ENCODE peak calls at places on chromosomes 6 and 20, in seven cellular contexts. K, A, U, J, L, E and W are unnamed samples.
A peak's percentile ranks its signal among the peaks of the same experiment; 100 is the strongest.

GRCh38 chr20:36148439-36148838 is 6.1 kb upstream of the EPB41L1 start:
- DNase-seq in E (no peak), A (no peak), K (no peak), L (no peak), J (no peak), U (no peak), W (no peak)

GRCh38 chr20:61030130-61030529 is 221.9 kb upstream of the CDH4 start:
- DNase-seq in U (no peak), K (no peak), A (no peak), L (no peak), E (no peak), J (no peak), W (no peak)

GRCh38 chr6:138397128-138397814 is 6.8 kb upstream of the HEBP2 start:
- DNase-seq in E (no peak), L (no peak), U (no peak), J (no peak), K (no peak), A (no peak), W (peak; percentile 32)

GRCh38 chr6:12348530-12349511 is 58.7 kb downstream of the EDN1 start:
- DNase-seq in K (peak; percentile 98), U (peak; percentile 83), L (no peak), E (peak; percentile 98), J (no peak), A (no peak), W (peak; percentile 82)

GRCh38 chr20:41182296-41183212 is 45.2 kb downstream of the PLCG1 start:
- DNase-seq in J (no peak), L (no peak), K (no peak), E (no peak), U (no peak), A (peak; percentile 32), W (no peak)

GRCh38 chr6:1297746-1298145 is 14.2 kb upstream of the FOXQ1 start:
- DNase-seq in K (no peak), A (no peak), J (no peak), U (no peak), L (no peak), E (peak; percentile 45), W (peak; percentile 78)

GRCh38 chr20:34049897-34050695 is 56.4 kb downstream of the RALY start:
- DNase-seq in E (no peak), A (no peak), U (no peak), J (no peak), K (no peak), L (no peak), W (no peak)

GRCh38 chr6:52233975-52234823 is 10.1 kb downstream of the IL17F start:
- DNase-seq in K (peak; percentile 68), U (peak; percentile 52), E (peak; percentile 59), J (peak; percentile 45), A (peak; percentile 58), L (no peak), W (peak; percentile 63)

GRCh38 chr6:165660881-165661415 is 2.1 kb downstream of the PDE10A start:
- DNase-seq in K (no peak), E (no peak), J (no peak), A (peak; percentile 67), L (no peak), U (no peak), W (no peak)

GRCh38 chr6:79570802-79571367 is 33.7 kb upstream of the LCA5 start:
- DNase-seq in A (no peak), K (peak; percentile 41), J (peak; percentile 42), L (no peak), E (peak; percentile 38), U (no peak), W (peak; percentile 48)

GRCh38 chr6:79453558-79454042 is 83.6 kb downstream of the LCA5 start:
- DNase-seq in U (no peak), J (no peak), K (no peak), A (no peak), E (peak; percentile 19), L (no peak), W (no peak)

GRCh38 chr6:10425973-10426780 is 11.3 kb upstream of the TFAP2A start:
- DNase-seq in E (no peak), U (no peak), A (peak; percentile 74), K (peak; percentile 29), J (no peak), L (no peak), W (no peak)

GRCh38 chr20:38162878-38163875 is 1.9 kb downstream of the TGM2 start:
- DNase-seq in A (no peak), E (no peak), U (no peak), L (no peak), K (no peak), J (no peak), W (no peak)

GRCh38 chr20:32468860-32469259 is 110.7 kb downstream of the ASXL1 start:
- DNase-seq in U (no peak), A (no peak), J (no peak), L (no peak), E (no peak), K (no peak), W (no peak)

GRCh38 chr20:7294816-7295360 is 527.4 kb downstream of the BMP2 start:
- DNase-seq in J (no peak), K (no peak), L (no peak), A (no peak), U (no peak), E (no peak), W (no peak)

GRCh38 chr20:47464380-47465101 is 37.1 kb upstream of the NCOA3 start:
- DNase-seq in A (no peak), L (no peak), E (peak; percentile 99), J (no peak), U (peak; percentile 36), K (peak; percentile 100), W (peak; percentile 99)

GRCh38 chr6:20724443-20724842 is 190.2 kb downstream of the CDKAL1 start:
- DNase-seq in K (no peak), E (no peak), L (no peak), U (no peak), J (no peak), A (no peak), W (no peak)

GRCh38 chr6:54881066-54881733 is 34.6 kb downstream of the FAM83B start:
- DNase-seq in L (no peak), U (no peak), E (no peak), K (no peak), J (no peak), A (no peak), W (no peak)

GRCh38 chr6:6811151-6812002 is 222.9 kb downstream of the LY86 start:
- DNase-seq in A (peak; percentile 57), J (no peak), U (peak; percentile 100), K (peak; percentile 73), L (no peak), E (peak; percentile 71), W (peak; percentile 67)

GRCh38 chr6:168619560-168620314 is 178.8 kb downstream of the SMOC2 start:
- DNase-seq in J (no peak), E (no peak), K (no peak), U (no peak), A (no peak), L (no peak), W (no peak)

GRCh38 chr6:150153905-150154492 is 11.2 kb downstream of the PPP1R14C start:
- DNase-seq in U (no peak), L (no peak), J (no peak), E (no peak), K (no peak), A (no peak), W (no peak)

GRCh38 chr6:106359989-106360409 is 518 bp upstream of the CRYBG1 start:
- DNase-seq in J (no peak), A (no peak), E (no peak), U (no peak), L (no peak), K (no peak), W (no peak)

GRCh38 chr20:24653306-24653705 is 183.9 kb downstream of the SYNDIG1 start:
- DNase-seq in L (no peak), J (no peak), E (peak; percentile 78), K (no peak), A (no peak), U (no peak), W (peak; percentile 27)

GRCh38 chr20:36796117-36796516 is 22.6 kb upstream of the DSN1 start:
- DNase-seq in U (no peak), A (no peak), E (no peak), K (no peak), L (no peak), J (no peak), W (no peak)

GRCh38 chr20:32527447-32528055 is 57.6 kb downstream of the NOL4L start:
- DNase-seq in K (no peak), U (no peak), L (no peak), J (no peak), E (no peak), A (no peak), W (no peak)

GRCh38 chr6:39393075-39393474 is 70.6 kb upstream of the KCNK16 start:
- DNase-seq in A (no peak), J (no peak), K (no peak), U (no peak), L (no peak), E (no peak), W (no peak)
- TF ChIP-seq CEBPB in A (no peak), J (no peak), K (no peak), U (no peak), L (no peak), E (no peak), W (no peak)

GRCh38 chr6:28724395-28724794 is 198.7 kb downstream of the GPX5 start:
- DNase-seq in L (no peak), E (no peak), U (no peak), K (no peak), J (no peak), A (no peak), W (no peak)

GRCh38 chr6:28721372-28721771 is 195.7 kb downstream of the GPX5 start:
- DNase-seq in L (no peak), U (no peak), E (no peak), A (no peak), J (no peak), K (no peak), W (no peak)

GRCh38 chr6:28725274-28725809 is 198.4 kb downstream of the TRIM27 start:
- DNase-seq in L (no peak), U (no peak), K (no peak), J (no peak), A (no peak), E (no peak), W (no peak)

GRCh38 chr6:28720357-28721231 is 194.9 kb downstream of the GPX5 start:
- DNase-seq in U (no peak), A (no peak), K (no peak), J (no peak), E (peak; percentile 33), L (no peak), W (no peak)

GRCh38 chr6:28719275-28719940 is 193.7 kb downstream of the GPX5 start:
- DNase-seq in U (peak; percentile 67), J (peak; percentile 63), L (no peak), A (peak; percentile 88), K (peak; percentile 35), E (peak; percentile 85), W (peak; percentile 50)
- TF ChIP-seq CEBPB in U (peak; percentile 75), J (peak; percentile 72), L (no peak), A (peak; percentile 28), K (no peak), E (peak; percentile 40), W (no peak)

DNA sequence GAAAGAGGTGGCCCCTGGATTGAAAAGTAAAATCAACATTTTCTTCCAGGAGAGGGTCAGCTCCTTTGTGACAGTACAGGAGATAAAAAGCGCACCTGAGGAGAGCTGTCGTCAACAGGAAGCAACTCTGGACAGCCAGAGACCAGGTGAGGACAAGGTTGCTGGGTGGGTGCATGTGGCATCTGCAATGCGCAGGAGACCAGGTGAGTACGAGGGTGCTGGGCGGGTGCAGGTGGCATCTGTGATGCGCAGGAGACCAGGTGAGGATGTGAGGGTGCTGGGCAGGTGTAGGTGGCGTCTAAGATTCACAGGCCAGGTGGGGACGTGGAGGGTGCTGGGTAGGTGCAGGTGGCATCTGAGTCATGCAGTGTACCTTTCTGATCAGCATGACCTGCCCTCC is 38.4 kb downstream of the WDR27 start:
- DNase-seq in A (peak; percentile 33), U (no peak), E (no peak), K (no peak), J (no peak), L (no peak), W (no peak)
- TF ChIP-seq CEBPB in A (no peak), U (no peak), E (no peak), K (no peak), J (no peak), L (no peak), W (no peak)

GRCh38 chr6:14542670-14543366 is 425.2 kb downstream of the CD83 start:
- DNase-seq in K (no peak), J (no peak), U (peak; percentile 29), E (no peak), L (peak; percentile 5), A (no peak), W (peak; percentile 96)
- TF ChIP-seq CEBPB in K (no peak), J (no peak), U (no peak), E (no peak), L (no peak), A (no peak), W (no peak)